ENCODE peak calls at places on chromosomes 1 and 21, in six cellular contexts. One of them, this sample, is unnamed.

GRCh38 chr1:199018471-199019135 is 379.8 kb downstream of the PTPRC start:
- DNase-seq in trophoblast cell: no peak
- DNase-seq in neuronal stem cell: no peak
- DNase-seq in IMR-90: no peak
- DNase-seq in mesenchymal stem cell: no peak
- DNase-seq in H9: no peak
- DNase-seq in this sample: no peak

GRCh38 chr21:17402885-17403477 is 109.9 kb upstream of the CXADR start:
- DNase-seq in IMR-90: peak; percentile 4
- DNase-seq in neuronal stem cell: no peak
- DNase-seq in trophoblast cell: no peak
- DNase-seq in H9: no peak
- DNase-seq in mesenchymal stem cell: no peak
- DNase-seq in this sample: no peak

GRCh38 chr1:65141918-65142317 is 6.1 kb upstream of the AK4 start:
- DNase-seq in trophoblast cell: no peak
- DNase-seq in mesenchymal stem cell: no peak
- DNase-seq in H9: no peak
- DNase-seq in neuronal stem cell: no peak
- DNase-seq in IMR-90: no peak
- DNase-seq in this sample: no peak

GRCh38 chr21:32253215-32253641 is 25.6 kb downstream of the MIS18A start:
- DNase-seq in mesenchymal stem cell: peak; percentile 10
- DNase-seq in neuronal stem cell: no peak
- DNase-seq in IMR-90: peak; percentile 65
- DNase-seq in H9: no peak
- DNase-seq in trophoblast cell: peak; percentile 48
- DNase-seq in this sample: no peak

GRCh38 chr1:243950166-243950565 is 100.1 kb upstream of the AKT3 start:
- DNase-seq in trophoblast cell: peak; percentile 37
- DNase-seq in IMR-90: peak; percentile 94
- DNase-seq in neuronal stem cell: no peak
- DNase-seq in H9: no peak
- DNase-seq in mesenchymal stem cell: peak; percentile 85
- DNase-seq in this sample: peak; percentile 62

GRCh38 chr21:46065215-46065992 is 32.5 kb upstream of the COL6A2 start:
- DNase-seq in H9: peak; percentile 30
- DNase-seq in IMR-90: peak; percentile 76
- DNase-seq in neuronal stem cell: no peak
- DNase-seq in mesenchymal stem cell: peak; percentile 90
- DNase-seq in trophoblast cell: peak; percentile 77
- DNase-seq in this sample: peak; percentile 46

GRCh38 chr1:119279441-119280415 is 88.9 kb upstream of the HAO2 start:
- DNase-seq in mesenchymal stem cell: no peak
- DNase-seq in trophoblast cell: peak; percentile 50
- DNase-seq in H9: no peak
- DNase-seq in IMR-90: peak; percentile 76
- DNase-seq in neuronal stem cell: no peak
- DNase-seq in this sample: peak; percentile 46

GRCh38 chr1:64847666-64848065 is 102.8 kb downstream of the RAVER2 start:
- DNase-seq in mesenchymal stem cell: no peak
- DNase-seq in neuronal stem cell: no peak
- DNase-seq in H9: no peak
- DNase-seq in IMR-90: no peak
- DNase-seq in trophoblast cell: no peak
- DNase-seq in this sample: no peak

GRCh38 chr1:196372896-196373536 is 235.2 kb downstream of the KCNT2 start:
- DNase-seq in trophoblast cell: no peak
- DNase-seq in neuronal stem cell: peak; percentile 12
- DNase-seq in IMR-90: peak; percentile 47
- DNase-seq in mesenchymal stem cell: peak; percentile 54
- DNase-seq in H9: no peak
- DNase-seq in this sample: peak; percentile 44

GRCh38 chr21:42665026-42665425 is 11.6 kb downstream of the PDE9A start:
- DNase-seq in neuronal stem cell: no peak
- DNase-seq in mesenchymal stem cell: no peak
- DNase-seq in H9: no peak
- DNase-seq in IMR-90: no peak
- DNase-seq in trophoblast cell: no peak
- DNase-seq in this sample: no peak

GRCh38 chr1:31930827-31931226 is 7.3 kb downstream of the PTP4A2 start:
- DNase-seq in IMR-90: no peak
- DNase-seq in H9: no peak
- DNase-seq in mesenchymal stem cell: no peak
- DNase-seq in trophoblast cell: no peak
- DNase-seq in neuronal stem cell: no peak
- DNase-seq in this sample: no peak

GRCh38 chr1:173388352-173388751 is 88.8 kb upstream of the PRDX6 start:
- DNase-seq in H9: no peak
- DNase-seq in IMR-90: no peak
- DNase-seq in mesenchymal stem cell: no peak
- DNase-seq in neuronal stem cell: no peak
- DNase-seq in trophoblast cell: no peak
- DNase-seq in this sample: no peak

GRCh38 chr1:220028496-220028895 is 17.8 kb downstream of the EPRS1 start:
- DNase-seq in neuronal stem cell: no peak
- DNase-seq in trophoblast cell: no peak
- DNase-seq in mesenchymal stem cell: no peak
- DNase-seq in H9: no peak
- DNase-seq in IMR-90: no peak
- DNase-seq in this sample: no peak

GRCh38 chr1:34407140-34407539 is 230.4 kb downstream of the C1orf94 start:
- DNase-seq in IMR-90: no peak
- DNase-seq in neuronal stem cell: no peak
- DNase-seq in H9: no peak
- DNase-seq in mesenchymal stem cell: no peak
- DNase-seq in trophoblast cell: peak; percentile 92
- DNase-seq in this sample: no peak

GRCh38 chr1:81549588-81550127 is 251.1 kb upstream of the ADGRL2 start:
- DNase-seq in trophoblast cell: no peak
- DNase-seq in neuronal stem cell: no peak
- DNase-seq in IMR-90: peak; percentile 52
- DNase-seq in mesenchymal stem cell: peak; percentile 51
- DNase-seq in H9: no peak
- DNase-seq in this sample: peak; percentile 89

GRCh38 chr1:173802961-173803360 is 21.5 kb upstream of the DARS2 start:
- DNase-seq in H9: no peak
- DNase-seq in IMR-90: no peak
- DNase-seq in trophoblast cell: no peak
- DNase-seq in mesenchymal stem cell: no peak
- DNase-seq in neuronal stem cell: no peak
- DNase-seq in this sample: no peak

GRCh38 chr21:27225142-27225541 is 258.3 kb upstream of the ADAMTS5 start:
- DNase-seq in trophoblast cell: no peak
- DNase-seq in H9: no peak
- DNase-seq in IMR-90: peak; percentile 57
- DNase-seq in mesenchymal stem cell: peak; percentile 8
- DNase-seq in neuronal stem cell: no peak
- DNase-seq in this sample: no peak

GRCh38 chr1:3907621-3908165 is 7.6 kb upstream of the C1orf174 start:
- DNase-seq in neuronal stem cell: no peak
- DNase-seq in IMR-90: no peak
- DNase-seq in H9: no peak
- DNase-seq in mesenchymal stem cell: no peak
- DNase-seq in trophoblast cell: no peak
- DNase-seq in this sample: no peak

GRCh38 chr1:62198069-62198780 is 3.6 kb downstream of the L1TD1 start:
- DNase-seq in trophoblast cell: no peak
- DNase-seq in neuronal stem cell: no peak
- DNase-seq in H9: peak; percentile 84
- DNase-seq in IMR-90: no peak
- DNase-seq in mesenchymal stem cell: no peak
- DNase-seq in this sample: peak; percentile 88

GRCh38 chr1:62196091-62196690 is 1.5 kb downstream of the L1TD1 start:
- DNase-seq in mesenchymal stem cell: no peak
- DNase-seq in neuronal stem cell: no peak
- DNase-seq in IMR-90: no peak
- DNase-seq in trophoblast cell: no peak
- DNase-seq in H9: no peak
- DNase-seq in this sample: peak; percentile 53

GRCh38 chr1:62198781-62199125 is 4.1 kb downstream of the L1TD1 start:
- DNase-seq in H9: no peak
- DNase-seq in trophoblast cell: no peak
- DNase-seq in neuronal stem cell: no peak
- DNase-seq in IMR-90: no peak
- DNase-seq in mesenchymal stem cell: no peak
- DNase-seq in this sample: peak; percentile 89

GRCh38 chr1:62194651-62195282 is at the start of gene L1TD1:
- DNase-seq in H9: peak; percentile 96
- DNase-seq in mesenchymal stem cell: no peak
- DNase-seq in IMR-90: no peak
- DNase-seq in neuronal stem cell: peak; percentile 60
- DNase-seq in trophoblast cell: peak; percentile 28
- DNase-seq in this sample: peak; percentile 98
- H2BK5ac ChIP-seq in H9: peak within 1 kb of the TSS; percentile 96
- H2BK5ac ChIP-seq in mesenchymal stem cell: no peak within 1 kb of the TSS
- H2BK5ac ChIP-seq in IMR-90: no peak within 1 kb of the TSS
- H2BK5ac ChIP-seq in neuronal stem cell: peak within 1 kb of the TSS; percentile 96
- H2BK5ac ChIP-seq in trophoblast cell: peak within 1 kb of the TSS; percentile 76
- H2BK5ac ChIP-seq in this sample: peak within 1 kb of the TSS; percentile 99

GRCh38 chr1:152886758-152887409 is 8.8 kb downstream of the SMCP start:
- DNase-seq in IMR-90: no peak
- DNase-seq in neuronal stem cell: no peak
- DNase-seq in trophoblast cell: no peak
- DNase-seq in mesenchymal stem cell: no peak
- DNase-seq in H9: no peak
- DNase-seq in this sample: no peak

GRCh38 chr1:152884966-152885624 is 7.0 kb downstream of the SMCP start:
- DNase-seq in IMR-90: no peak
- DNase-seq in mesenchymal stem cell: no peak
- DNase-seq in H9: no peak
- DNase-seq in trophoblast cell: no peak
- DNase-seq in neuronal stem cell: no peak
- DNase-seq in this sample: no peak

GRCh38 chr1:152884085-152884484 is 6.0 kb downstream of the SMCP start:
- DNase-seq in trophoblast cell: no peak
- DNase-seq in neuronal stem cell: no peak
- DNase-seq in IMR-90: no peak
- DNase-seq in mesenchymal stem cell: no peak
- DNase-seq in H9: no peak
- DNase-seq in this sample: no peak

GRCh38 chr1:152886090-152886489 is 8.0 kb downstream of the SMCP start:
- DNase-seq in mesenchymal stem cell: no peak
- DNase-seq in H9: no peak
- DNase-seq in trophoblast cell: no peak
- DNase-seq in neuronal stem cell: no peak
- DNase-seq in IMR-90: no peak
- DNase-seq in this sample: no peak

DNA sequence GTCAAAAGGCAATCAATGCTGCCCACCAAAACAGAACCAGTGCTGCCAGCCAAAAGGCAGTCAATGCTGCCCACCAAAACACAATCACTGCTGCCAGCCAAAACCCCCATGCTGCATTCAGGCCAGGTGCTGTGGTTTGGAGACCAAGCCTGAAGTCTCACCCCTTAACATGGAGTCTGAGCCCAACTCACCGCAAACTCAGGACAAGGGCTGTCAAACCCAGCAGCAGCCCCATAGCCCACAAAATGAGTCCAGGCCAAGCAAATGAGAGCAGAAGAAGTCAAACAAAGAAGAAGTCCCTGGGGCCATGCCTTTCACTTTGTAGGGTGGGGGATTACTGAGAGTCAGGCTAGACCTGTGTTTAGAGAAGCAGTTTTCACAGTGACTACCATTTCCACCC is 6.4 kb downstream of the SMCP start:
- DNase-seq in neuronal stem cell: no peak
- DNase-seq in H9: no peak
- DNase-seq in IMR-90: no peak
- DNase-seq in trophoblast cell: no peak
- DNase-seq in mesenchymal stem cell: no peak
- DNase-seq in this sample: no peak
- H3K27ac ChIP-seq in neuronal stem cell: no peak overlapping the region
- H3K27ac ChIP-seq in H9: no peak overlapping the region
- H3K27ac ChIP-seq in IMR-90: no peak overlapping the region
- H3K27ac ChIP-seq in trophoblast cell: no peak overlapping the region
- H3K27ac ChIP-seq in mesenchymal stem cell: no peak overlapping the region
- H3K27ac ChIP-seq in this sample: no peak overlapping the region

DNA sequence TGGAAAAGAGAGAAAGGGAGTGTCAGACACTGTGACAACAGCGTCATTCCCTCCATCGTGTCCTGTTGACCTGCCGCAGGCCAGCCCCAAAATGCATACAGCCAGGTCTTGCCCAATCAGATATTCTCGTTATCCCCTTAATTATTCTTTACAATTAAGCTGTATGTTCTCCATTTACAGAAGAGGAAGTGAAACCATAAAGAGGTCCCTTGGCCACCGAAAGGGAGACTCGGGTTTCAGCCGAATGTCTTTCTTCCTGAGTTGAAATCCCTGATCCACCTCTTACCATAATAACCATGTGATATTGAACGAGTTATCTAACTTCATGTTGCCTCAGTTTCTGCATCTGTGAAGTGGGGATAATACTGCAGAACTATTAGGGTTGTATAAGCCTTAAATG is 70.5 kb downstream of the IGSF21 start:
- DNase-seq in mesenchymal stem cell: no peak
- DNase-seq in IMR-90: no peak
- DNase-seq in trophoblast cell: no peak
- DNase-seq in H9: no peak
- DNase-seq in neuronal stem cell: no peak
- DNase-seq in this sample: no peak
- H2BK5ac ChIP-seq in mesenchymal stem cell: no peak overlapping the region
- H2BK5ac ChIP-seq in IMR-90: no peak overlapping the region
- H2BK5ac ChIP-seq in trophoblast cell: no peak overlapping the region
- H2BK5ac ChIP-seq in H9: no peak overlapping the region
- H2BK5ac ChIP-seq in neuronal stem cell: no peak overlapping the region
- H2BK5ac ChIP-seq in this sample: no peak overlapping the region

GRCh38 chr1:27435566-27436203 is 43.3 kb downstream of the GPR3 start:
- DNase-seq in mesenchymal stem cell: peak; percentile 57
- DNase-seq in IMR-90: no peak
- DNase-seq in trophoblast cell: no peak
- DNase-seq in neuronal stem cell: no peak
- DNase-seq in H9: no peak
- DNase-seq in this sample: no peak

GRCh38 chr1:27444632-27445031 is 45.3 kb downstream of the WASF2 start:
- DNase-seq in mesenchymal stem cell: no peak
- DNase-seq in H9: no peak
- DNase-seq in trophoblast cell: peak; percentile 21
- DNase-seq in neuronal stem cell: no peak
- DNase-seq in IMR-90: no peak
- DNase-seq in this sample: no peak

GRCh38 chr1:27439150-27439549 is 46.7 kb downstream of the GPR3 start:
- DNase-seq in trophoblast cell: no peak
- DNase-seq in neuronal stem cell: no peak
- DNase-seq in H9: no peak
- DNase-seq in mesenchymal stem cell: no peak
- DNase-seq in IMR-90: no peak
- DNase-seq in this sample: no peak

GRCh38 chr1:27436204-27437159 is 44.1 kb downstream of the GPR3 start:
- DNase-seq in trophoblast cell: no peak
- DNase-seq in neuronal stem cell: no peak
- DNase-seq in IMR-90: peak; percentile 60
- DNase-seq in mesenchymal stem cell: peak; percentile 81
- DNase-seq in H9: no peak
- DNase-seq in this sample: no peak

DNA sequence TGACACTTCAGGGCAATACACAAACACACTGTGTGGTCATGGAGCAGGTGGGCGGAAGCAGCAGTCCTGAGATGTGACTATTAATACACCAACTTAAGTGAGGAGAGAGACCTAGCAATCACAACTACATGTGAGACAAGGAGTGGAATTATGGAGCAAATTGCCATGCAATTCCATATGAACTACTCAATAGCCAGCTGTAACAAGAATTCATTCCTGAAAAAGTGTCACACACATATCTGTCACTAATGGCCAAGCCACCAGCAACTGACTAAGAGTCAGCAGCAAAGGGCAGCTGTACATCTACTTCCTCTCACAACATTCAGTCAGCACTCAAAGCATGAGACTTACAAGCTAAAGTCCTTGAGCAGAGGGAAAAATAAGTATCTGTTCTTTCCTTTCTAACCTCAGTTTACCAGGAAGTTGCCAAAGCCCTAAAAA is 46.2 kb downstream of the GPR3 start:
- DNase-seq in IMR-90: no peak
- DNase-seq in H9: no peak
- DNase-seq in trophoblast cell: peak; percentile 12
- DNase-seq in neuronal stem cell: no peak
- DNase-seq in mesenchymal stem cell: no peak
- DNase-seq in this sample: no peak
- H3K27ac ChIP-seq in IMR-90: no peak overlapping the region
- H3K27ac ChIP-seq in H9: no peak overlapping the region
- H3K27ac ChIP-seq in trophoblast cell: no peak overlapping the region
- H3K27ac ChIP-seq in neuronal stem cell: no peak overlapping the region
- H3K27ac ChIP-seq in mesenchymal stem cell: no peak overlapping the region
- H3K27ac ChIP-seq in this sample: no peak overlapping the region

This sample was measured in mesendoderm.